ENCODE peak calls at places on chromosomes 4 and X, in four cellular contexts. One of them, this sample, is unnamed.

GRCh38 chr4:7307391-7308099 is 115.2 kb downstream of the SORCS2 start:
- DNase-seq in GM12891: no peak
- DNase-seq in HepG2: no peak
- DNase-seq in K562: no peak
- DNase-seq in this sample: no peak

GRCh38 chr4:186808635-186809018 is 85.0 kb upstream of the FAT1 start:
- DNase-seq in GM12891: no peak
- DNase-seq in HepG2: no peak
- DNase-seq in K562: peak
- DNase-seq in this sample: no peak

GRCh38 chrX:18927558-18927957 is 56.4 kb downstream of the PHKA2 start:
- DNase-seq in GM12891: no peak
- DNase-seq in HepG2: no peak
- DNase-seq in K562: no peak
- DNase-seq in this sample: no peak

GRCh38 chr4:73613130-73613529 is 7.1 kb downstream of the RASSF6 start:
- DNase-seq in GM12891: no peak
- DNase-seq in HepG2: no peak
- DNase-seq in K562: no peak
- DNase-seq in this sample: no peak

GRCh38 chr4:125198916-125199315 is 115.8 kb upstream of the FAT4 start:
- DNase-seq in GM12891: no peak
- DNase-seq in HepG2: no peak
- DNase-seq in K562: no peak
- DNase-seq in this sample: no peak

GRCh38 chrX:13219990-13220764 is 99.7 kb downstream of the ATXN3L start:
- DNase-seq in GM12891: no peak
- DNase-seq in HepG2: no peak
- DNase-seq in K562: no peak
- DNase-seq in this sample: no peak

GRCh38 chr4:41753942-41754341 is 5.4 kb upstream of the PHOX2B start:
- DNase-seq in GM12891: no peak
- DNase-seq in HepG2: no peak
- DNase-seq in K562: no peak
- DNase-seq in this sample: no peak

GRCh38 chrX:31057691-31058090 is 14.2 kb downstream of the FTHL17 start:
- DNase-seq in GM12891: no peak
- DNase-seq in HepG2: no peak
- DNase-seq in K562: no peak
- DNase-seq in this sample: no peak

GRCh38 chr4:111630705-111631104 is 514.5 kb upstream of the FAM241A start:
- DNase-seq in GM12891: no peak
- DNase-seq in HepG2: peak
- DNase-seq in K562: no peak
- DNase-seq in this sample: no peak

GRCh38 chr4:68589790-68590189 is 13.7 kb upstream of the UGT2B17 start:
- DNase-seq in GM12891: no peak
- DNase-seq in HepG2: no peak
- DNase-seq in K562: no peak
- DNase-seq in this sample: no peak

DNA sequence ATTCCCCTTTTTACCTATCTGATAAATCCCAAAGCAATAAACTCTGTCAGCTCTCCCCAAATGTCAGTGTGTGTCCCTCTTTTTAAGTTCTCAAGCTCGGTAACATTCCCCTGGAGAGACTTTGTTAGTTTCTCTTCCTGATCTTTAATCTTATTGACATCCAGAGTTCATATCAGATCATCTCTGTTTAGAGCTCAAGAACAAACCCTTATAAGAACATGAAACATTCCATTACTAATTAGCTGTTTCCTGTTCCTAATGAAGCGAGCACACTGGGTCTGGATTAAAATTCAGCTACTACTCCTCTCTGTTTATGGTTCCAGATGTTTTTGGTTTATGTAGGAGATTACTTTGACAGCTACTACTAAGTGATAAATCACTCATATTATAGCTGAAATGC is 681.5 kb downstream of the DACH2 start:
- DNase-seq in GM12891: no peak
- DNase-seq in HepG2: no peak
- DNase-seq in K562: no peak
- DNase-seq in this sample: no peak
- TF ChIP-seq TAF1 in GM12891: no peak
- TF ChIP-seq TAF1 in HepG2: no peak
- TF ChIP-seq TAF1 in K562: no peak
- TF ChIP-seq TAF1 in this sample: no peak

GRCh38 chr4:2962614-2963184 is 507 bp downstream of the NOP14 start:
- DNase-seq in GM12891: no peak
- DNase-seq in HepG2: peak
- DNase-seq in K562: no peak
- DNase-seq in this sample: no peak
- TF ChIP-seq POLR2AphosphoS5 in GM12891: no peak
- TF ChIP-seq POLR2AphosphoS5 in HepG2: no peak
- TF ChIP-seq POLR2AphosphoS5 in K562: no peak
- TF ChIP-seq POLR2AphosphoS5 in this sample: no peak

GRCh38 chrX:70421618-70422017 is 1.5 kb upstream of the GDPD2 start:
- DNase-seq in GM12891: no peak
- DNase-seq in HepG2: no peak
- DNase-seq in K562: no peak
- DNase-seq in this sample: no peak
- TF ChIP-seq TAF1 in GM12891: no peak
- TF ChIP-seq TAF1 in HepG2: no peak
- TF ChIP-seq TAF1 in K562: no peak
- TF ChIP-seq TAF1 in this sample: no peak

GRCh38 chr4:4328206-4328605 is 38.2 kb downstream of the ZBTB49 start:
- DNase-seq in GM12891: no peak
- DNase-seq in HepG2: no peak
- DNase-seq in K562: no peak
- DNase-seq in this sample: no peak
- TF ChIP-seq POLR2AphosphoS5 in GM12891: no peak
- TF ChIP-seq POLR2AphosphoS5 in HepG2: no peak
- TF ChIP-seq POLR2AphosphoS5 in K562: no peak
- TF ChIP-seq POLR2AphosphoS5 in this sample: no peak